ENCODE peak calls at places on chromosomes 5 and 9, in six cellular contexts. One of them, this sample, is unnamed.

GRCh38 chr5:160133071-160133917 is 14.0 kb upstream of the PWWP2A start:
- DNase-seq in fibroblast of villous mesenchyme: peak
- DNase-seq in AG09309: no peak
- DNase-seq in A549: no peak
- DNase-seq in psoas muscle: no peak
- DNase-seq in OCI-LY7: no peak
- DNase-seq in this sample: no peak

GRCh38 chr9:71136696-71137095 is 15.3 kb upstream of the TRPM3 start:
- DNase-seq in fibroblast of villous mesenchyme: no peak
- DNase-seq in AG09309: no peak
- DNase-seq in A549: no peak
- DNase-seq in psoas muscle: no peak
- DNase-seq in OCI-LY7: no peak
- DNase-seq in this sample: no peak

GRCh38 chr5:75568202-75568601 is 43.1 kb upstream of the ANKDD1B start:
- DNase-seq in fibroblast of villous mesenchyme: no peak
- DNase-seq in AG09309: no peak
- DNase-seq in A549: no peak
- DNase-seq in psoas muscle: no peak
- DNase-seq in OCI-LY7: no peak
- DNase-seq in this sample: no peak

GRCh38 chr9:86353591-86354047 is 591 bp downstream of the TUT7 start:
- DNase-seq in fibroblast of villous mesenchyme: peak
- DNase-seq in AG09309: no peak
- DNase-seq in A549: no peak
- DNase-seq in psoas muscle: no peak
- DNase-seq in OCI-LY7: peak
- DNase-seq in this sample: peak

GRCh38 chr5:68454766-68455165 is 239.2 kb downstream of the PIK3R1 start:
- DNase-seq in fibroblast of villous mesenchyme: no peak
- DNase-seq in AG09309: no peak
- DNase-seq in A549: no peak
- DNase-seq in psoas muscle: no peak
- DNase-seq in OCI-LY7: no peak
- DNase-seq in this sample: no peak

GRCh38 chr9:129930743-129931142 is 95.5 kb downstream of the USP20 start:
- DNase-seq in fibroblast of villous mesenchyme: no peak
- DNase-seq in AG09309: no peak
- DNase-seq in A549: no peak
- DNase-seq in psoas muscle: no peak
- DNase-seq in OCI-LY7: no peak
- DNase-seq in this sample: no peak

GRCh38 chr9:129823163-129823933 is 588 bp downstream of the TOR1A start:
- DNase-seq in fibroblast of villous mesenchyme: peak
- DNase-seq in AG09309: no peak
- DNase-seq in A549: peak
- DNase-seq in psoas muscle: no peak
- DNase-seq in OCI-LY7: peak
- DNase-seq in this sample: peak

GRCh38 chr9:20835364-20836286 is 151.6 kb downstream of the FOCAD start:
- DNase-seq in fibroblast of villous mesenchyme: peak
- DNase-seq in AG09309: no peak
- DNase-seq in A549: peak
- DNase-seq in psoas muscle: no peak
- DNase-seq in OCI-LY7: no peak
- DNase-seq in this sample: peak

GRCh38 chr5:67164856-67165523 is 31.6 kb downstream of the CD180 start:
- DNase-seq in fibroblast of villous mesenchyme: no peak
- DNase-seq in AG09309: no peak
- DNase-seq in A549: no peak
- DNase-seq in psoas muscle: no peak
- DNase-seq in OCI-LY7: no peak
- DNase-seq in this sample: no peak

GRCh38 chr9:35516481-35516880 is 26.6 kb downstream of the RUSC2 start:
- DNase-seq in fibroblast of villous mesenchyme: peak
- DNase-seq in AG09309: no peak
- DNase-seq in A549: peak
- DNase-seq in psoas muscle: no peak
- DNase-seq in OCI-LY7: no peak
- DNase-seq in this sample: peak

GRCh38 chr9:75265525-75265972 is 177.2 kb downstream of the OSTF1 start:
- DNase-seq in fibroblast of villous mesenchyme: peak
- DNase-seq in AG09309: peak
- DNase-seq in A549: peak
- DNase-seq in psoas muscle: no peak
- DNase-seq in OCI-LY7: peak
- DNase-seq in this sample: peak

GRCh38 chr5:22372376-22372775 is 480.8 kb downstream of the CDH12 start:
- DNase-seq in fibroblast of villous mesenchyme: no peak
- DNase-seq in AG09309: no peak
- DNase-seq in A549: no peak
- DNase-seq in psoas muscle: no peak
- DNase-seq in OCI-LY7: no peak
- DNase-seq in this sample: peak

GRCh38 chr9:130073373-130073772 is 19.7 kb downstream of the GPR107 start:
- DNase-seq in fibroblast of villous mesenchyme: peak
- DNase-seq in AG09309: no peak
- DNase-seq in A549: no peak
- DNase-seq in psoas muscle: no peak
- DNase-seq in OCI-LY7: no peak
- DNase-seq in this sample: peak

GRCh38 chr9:16705121-16705604 is 165.3 kb downstream of the BNC2 start:
- DNase-seq in fibroblast of villous mesenchyme: peak
- DNase-seq in AG09309: peak
- DNase-seq in A549: peak
- DNase-seq in psoas muscle: peak
- DNase-seq in OCI-LY7: no peak
- DNase-seq in this sample: peak

GRCh38 chr9:78031826-78032598 is 401 bp upstream of the GNAQ start:
- DNase-seq in fibroblast of villous mesenchyme: peak
- DNase-seq in AG09309: peak
- DNase-seq in A549: peak
- DNase-seq in psoas muscle: peak
- DNase-seq in OCI-LY7: no peak
- DNase-seq in this sample: peak

GRCh38 chr5:59725393-59725768 is 168.1 kb downstream of the PDE4D start:
- DNase-seq in fibroblast of villous mesenchyme: peak
- DNase-seq in AG09309: no peak
- DNase-seq in A549: no peak
- DNase-seq in psoas muscle: no peak
- DNase-seq in OCI-LY7: no peak
- DNase-seq in this sample: no peak

GRCh38 chr5:6731465-6732237 is 18.4 kb downstream of the TENT4A start:
- DNase-seq in fibroblast of villous mesenchyme: peak
- DNase-seq in AG09309: no peak
- DNase-seq in A549: no peak
- DNase-seq in psoas muscle: no peak
- DNase-seq in OCI-LY7: no peak
- DNase-seq in this sample: no peak

GRCh38 chr5:978693-979092 is 29.9 kb upstream of the NKD2 start:
- DNase-seq in fibroblast of villous mesenchyme: no peak
- DNase-seq in AG09309: no peak
- DNase-seq in A549: no peak
- DNase-seq in psoas muscle: no peak
- DNase-seq in OCI-LY7: no peak
- DNase-seq in this sample: no peak

GRCh38 chr5:131814990-131815389 is 18.2 kb upstream of the FNIP1 start:
- DNase-seq in fibroblast of villous mesenchyme: peak
- DNase-seq in AG09309: no peak
- DNase-seq in A549: peak
- DNase-seq in psoas muscle: no peak
- DNase-seq in OCI-LY7: no peak
- DNase-seq in this sample: peak

GRCh38 chr9:127066775-127067111 is 55.7 kb downstream of the ANGPTL2 start:
- DNase-seq in fibroblast of villous mesenchyme: peak
- DNase-seq in AG09309: peak
- DNase-seq in A549: peak
- DNase-seq in psoas muscle: no peak
- DNase-seq in OCI-LY7: no peak
- DNase-seq in this sample: peak

GRCh38 chr9:23590601-23591000 is 235.4 kb downstream of the ELAVL2 start:
- DNase-seq in fibroblast of villous mesenchyme: peak
- DNase-seq in AG09309: no peak
- DNase-seq in A549: no peak
- DNase-seq in psoas muscle: no peak
- DNase-seq in OCI-LY7: no peak
- DNase-seq in this sample: peak

GRCh38 chr9:23587433-23587832 is 238.6 kb downstream of the ELAVL2 start:
- DNase-seq in fibroblast of villous mesenchyme: no peak
- DNase-seq in AG09309: no peak
- DNase-seq in A549: no peak
- DNase-seq in psoas muscle: peak
- DNase-seq in OCI-LY7: no peak
- DNase-seq in this sample: peak

GRCh38 chr9:23586906-23587305 is 239.1 kb downstream of the ELAVL2 start:
- DNase-seq in fibroblast of villous mesenchyme: no peak
- DNase-seq in AG09309: no peak
- DNase-seq in A549: no peak
- DNase-seq in psoas muscle: no peak
- DNase-seq in OCI-LY7: no peak
- DNase-seq in this sample: no peak

GRCh38 chr9:23582836-23583235 is 243.2 kb downstream of the ELAVL2 start:
- DNase-seq in fibroblast of villous mesenchyme: no peak
- DNase-seq in AG09309: no peak
- DNase-seq in A549: no peak
- DNase-seq in psoas muscle: no peak
- DNase-seq in OCI-LY7: no peak
- DNase-seq in this sample: peak

DNA sequence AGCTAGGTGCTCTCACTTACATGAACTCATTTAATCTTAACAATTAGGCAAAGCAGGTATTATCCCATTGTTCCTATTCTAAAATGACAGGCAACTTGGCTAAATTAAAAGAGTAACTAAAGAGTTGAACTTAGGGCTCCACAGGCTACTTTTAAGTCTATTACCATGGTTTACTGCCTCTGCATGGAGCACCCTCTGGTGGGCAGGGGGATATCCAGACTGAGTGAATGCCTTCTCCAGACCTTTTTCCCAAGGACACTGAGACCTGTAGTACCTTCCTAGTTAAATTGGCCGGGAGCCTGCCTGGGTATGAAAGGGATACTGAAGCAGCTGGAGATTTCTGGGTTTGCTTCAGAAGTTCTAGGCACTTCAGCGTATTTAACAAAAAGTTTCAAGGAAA is 238.1 kb downstream of the ELAVL2 start:
- DNase-seq in fibroblast of villous mesenchyme: no peak
- DNase-seq in AG09309: no peak
- DNase-seq in A549: no peak
- DNase-seq in psoas muscle: no peak
- DNase-seq in OCI-LY7: no peak
- DNase-seq in this sample: peak
- TF ChIP-seq CTCF in fibroblast of villous mesenchyme: no peak
- TF ChIP-seq CTCF in AG09309: no peak
- TF ChIP-seq CTCF in A549: no peak
- TF ChIP-seq CTCF in psoas muscle: peak
- TF ChIP-seq CTCF in OCI-LY7: peak
- TF ChIP-seq CTCF in this sample: peak

GRCh38 chr5:178826216-178826615 is 33.5 kb upstream of the ZNF354B start:
- DNase-seq in fibroblast of villous mesenchyme: no peak
- DNase-seq in AG09309: no peak
- DNase-seq in A549: no peak
- DNase-seq in psoas muscle: no peak
- DNase-seq in OCI-LY7: no peak
- DNase-seq in this sample: peak

GRCh38 chr5:178820001-178820400 is 39.8 kb upstream of the ZNF354B start:
- DNase-seq in fibroblast of villous mesenchyme: no peak
- DNase-seq in AG09309: no peak
- DNase-seq in A549: no peak
- DNase-seq in psoas muscle: no peak
- DNase-seq in OCI-LY7: no peak
- DNase-seq in this sample: no peak

GRCh38 chr5:178831049-178831448 is 28.7 kb upstream of the ZNF354B start:
- DNase-seq in fibroblast of villous mesenchyme: no peak
- DNase-seq in AG09309: no peak
- DNase-seq in A549: no peak
- DNase-seq in psoas muscle: no peak
- DNase-seq in OCI-LY7: no peak
- DNase-seq in this sample: no peak

GRCh38 chr5:178827636-178828035 is 32.1 kb upstream of the ZNF354B start:
- DNase-seq in fibroblast of villous mesenchyme: no peak
- DNase-seq in AG09309: no peak
- DNase-seq in A549: no peak
- DNase-seq in psoas muscle: no peak
- DNase-seq in OCI-LY7: no peak
- DNase-seq in this sample: peak

GRCh38 chr5:178825444-178825843 is 34.3 kb upstream of the ZNF354B start:
- DNase-seq in fibroblast of villous mesenchyme: no peak
- DNase-seq in AG09309: no peak
- DNase-seq in A549: no peak
- DNase-seq in psoas muscle: no peak
- DNase-seq in OCI-LY7: no peak
- DNase-seq in this sample: no peak
- H3K4me3 ChIP-seq in fibroblast of villous mesenchyme: no peak
- H3K4me3 ChIP-seq in AG09309: no peak
- H3K4me3 ChIP-seq in A549: no peak
- H3K4me3 ChIP-seq in psoas muscle: no peak
- H3K4me3 ChIP-seq in OCI-LY7: no peak
- H3K4me3 ChIP-seq in this sample: no peak

DNA sequence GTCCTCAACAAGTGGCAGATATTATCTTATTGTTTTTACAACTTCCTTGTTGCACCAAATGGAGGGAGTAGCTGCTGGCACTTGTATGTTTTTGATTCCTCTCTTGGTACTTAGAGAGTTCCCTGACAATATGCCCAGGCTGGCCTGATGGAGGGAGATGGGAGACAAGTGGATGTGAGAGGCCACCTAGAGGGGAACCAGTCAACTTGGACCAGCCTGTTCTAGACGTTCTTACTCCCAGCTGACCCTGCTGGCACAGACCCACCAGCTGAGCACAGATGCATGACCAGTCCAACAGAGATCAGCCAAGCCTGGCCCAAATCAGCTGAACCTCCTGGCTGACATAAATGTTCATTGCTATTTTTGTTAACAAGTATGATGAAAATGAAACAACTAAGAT is 60.9 kb upstream of the GDNF start:
- DNase-seq in fibroblast of villous mesenchyme: peak
- DNase-seq in AG09309: peak
- DNase-seq in A549: peak
- DNase-seq in psoas muscle: peak
- DNase-seq in OCI-LY7: peak
- DNase-seq in this sample: peak
- TF ChIP-seq CTCF in fibroblast of villous mesenchyme: peak
- TF ChIP-seq CTCF in AG09309: peak
- TF ChIP-seq CTCF in A549: no peak
- TF ChIP-seq CTCF in psoas muscle: peak
- TF ChIP-seq CTCF in OCI-LY7: no peak
- TF ChIP-seq CTCF in this sample: peak

DNA sequence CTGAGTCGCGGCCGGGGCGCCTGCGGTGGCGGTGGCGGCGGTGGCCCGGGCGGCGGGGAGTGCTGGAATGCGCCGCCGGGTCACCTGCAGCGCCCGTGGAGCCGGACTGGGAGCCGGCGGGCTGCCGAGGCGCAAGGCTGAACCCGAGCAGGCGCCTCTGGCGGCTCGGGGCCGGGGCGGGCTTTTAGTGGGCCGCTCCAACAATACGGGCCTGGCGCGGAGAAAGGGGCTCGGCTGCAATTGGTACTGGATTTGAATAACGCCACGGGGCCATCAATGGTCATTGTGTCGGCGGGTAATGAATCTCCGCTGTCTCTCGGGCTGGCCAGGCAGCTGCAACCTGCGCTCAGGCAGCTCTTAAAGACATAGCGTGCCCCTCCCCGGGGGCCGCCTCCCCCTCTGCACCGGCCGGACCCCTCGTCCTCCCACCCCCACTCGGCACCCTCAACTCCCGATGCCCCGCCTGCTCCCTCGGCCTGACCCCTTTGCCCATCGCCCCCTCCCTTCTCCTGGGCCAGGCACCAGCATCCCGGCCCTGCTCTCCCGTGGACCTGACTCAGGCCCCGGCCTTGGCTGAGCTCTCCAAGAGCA is 22.1 kb downstream of the URM1 start:
- DNase-seq in fibroblast of villous mesenchyme: no peak
- DNase-seq in AG09309: no peak
- DNase-seq in A549: no peak
- DNase-seq in psoas muscle: no peak
- DNase-seq in OCI-LY7: no peak
- DNase-seq in this sample: no peak
- H3K4me3 ChIP-seq in fibroblast of villous mesenchyme: no peak
- H3K4me3 ChIP-seq in AG09309: no peak
- H3K4me3 ChIP-seq in A549: no peak
- H3K4me3 ChIP-seq in psoas muscle: no peak
- H3K4me3 ChIP-seq in OCI-LY7: no peak
- H3K4me3 ChIP-seq in this sample: no peak